ENCODE peak calls at places on chromosomes 12 and 14, in eight cellular contexts. One of them, this sample, is unnamed.

GRCh38 chr12:116360579-116361403 is 83.3 kb upstream of the MED13L start:
- DNase-seq in posterior cingulate gyrus: no peak
- DNase-seq in naive thymus-derived CD8-positive, alpha-beta T cell: no peak
- DNase-seq in BJ: no peak
- DNase-seq in ACHN: no peak
- DNase-seq in AG20443: no peak
- DNase-seq in NCI-H1105: no peak
- DNase-seq in brain microvascular endothelial cell: no peak
- DNase-seq in this sample: no peak

GRCh38 chr14:70803321-70804110 is 5.8 kb downstream of the MAP3K9 start:
- DNase-seq in posterior cingulate gyrus: no peak
- DNase-seq in naive thymus-derived CD8-positive, alpha-beta T cell: no peak
- DNase-seq in BJ: no peak
- DNase-seq in ACHN: no peak
- DNase-seq in AG20443: no peak
- DNase-seq in NCI-H1105: no peak
- DNase-seq in brain microvascular endothelial cell: no peak
- DNase-seq in this sample: no peak

GRCh38 chr12:119061208-119061796 is 80.0 kb downstream of the SRRM4 start:
- DNase-seq in posterior cingulate gyrus: no peak
- DNase-seq in naive thymus-derived CD8-positive, alpha-beta T cell: no peak
- DNase-seq in BJ: no peak
- DNase-seq in ACHN: peak
- DNase-seq in AG20443: peak
- DNase-seq in NCI-H1105: no peak
- DNase-seq in brain microvascular endothelial cell: peak
- DNase-seq in this sample: peak

GRCh38 chr12:132071001-132071810 is 72.9 kb downstream of the DDX51 start:
- DNase-seq in posterior cingulate gyrus: no peak
- DNase-seq in naive thymus-derived CD8-positive, alpha-beta T cell: no peak
- DNase-seq in BJ: no peak
- DNase-seq in ACHN: no peak
- DNase-seq in AG20443: no peak
- DNase-seq in NCI-H1105: no peak
- DNase-seq in brain microvascular endothelial cell: no peak
- DNase-seq in this sample: no peak

GRCh38 chr14:55556929-55557623 is 22.9 kb upstream of the KTN1 start:
- DNase-seq in posterior cingulate gyrus: peak
- DNase-seq in naive thymus-derived CD8-positive, alpha-beta T cell: no peak
- DNase-seq in BJ: peak
- DNase-seq in ACHN: peak
- DNase-seq in AG20443: peak
- DNase-seq in NCI-H1105: peak
- DNase-seq in brain microvascular endothelial cell: peak
- DNase-seq in this sample: peak

GRCh38 chr12:15535287-15535895 is 213.1 kb downstream of the PTPRO start:
- DNase-seq in posterior cingulate gyrus: no peak
- DNase-seq in naive thymus-derived CD8-positive, alpha-beta T cell: no peak
- DNase-seq in BJ: no peak
- DNase-seq in ACHN: no peak
- DNase-seq in AG20443: no peak
- DNase-seq in NCI-H1105: no peak
- DNase-seq in brain microvascular endothelial cell: no peak
- DNase-seq in this sample: no peak

GRCh38 chr12:105705765-105706164 is 375.3 kb downstream of the C12orf75 start:
- DNase-seq in posterior cingulate gyrus: no peak
- DNase-seq in naive thymus-derived CD8-positive, alpha-beta T cell: no peak
- DNase-seq in BJ: peak
- DNase-seq in ACHN: peak
- DNase-seq in AG20443: peak
- DNase-seq in NCI-H1105: peak
- DNase-seq in brain microvascular endothelial cell: peak
- DNase-seq in this sample: peak

GRCh38 chr14:36241183-36241582 is 64.7 kb upstream of the PTCSC3 start:
- DNase-seq in posterior cingulate gyrus: no peak
- DNase-seq in naive thymus-derived CD8-positive, alpha-beta T cell: no peak
- DNase-seq in BJ: no peak
- DNase-seq in ACHN: no peak
- DNase-seq in AG20443: no peak
- DNase-seq in NCI-H1105: peak
- DNase-seq in brain microvascular endothelial cell: no peak
- DNase-seq in this sample: no peak

GRCh38 chr14:54589076-54589475 is 22.1 kb downstream of the SAMD4A start:
- DNase-seq in posterior cingulate gyrus: no peak
- DNase-seq in naive thymus-derived CD8-positive, alpha-beta T cell: no peak
- DNase-seq in BJ: no peak
- DNase-seq in ACHN: peak
- DNase-seq in AG20443: peak
- DNase-seq in NCI-H1105: no peak
- DNase-seq in brain microvascular endothelial cell: no peak
- DNase-seq in this sample: peak

GRCh38 chr12:68611094-68611818 is 557 bp downstream of the RAP1B start:
- DNase-seq in posterior cingulate gyrus: peak
- DNase-seq in naive thymus-derived CD8-positive, alpha-beta T cell: peak
- DNase-seq in BJ: no peak
- DNase-seq in ACHN: peak
- DNase-seq in AG20443: peak
- DNase-seq in NCI-H1105: peak
- DNase-seq in brain microvascular endothelial cell: no peak
- DNase-seq in this sample: peak

GRCh38 chr12:118925407-118926202 is 55.7 kb upstream of the SRRM4 start:
- DNase-seq in posterior cingulate gyrus: no peak
- DNase-seq in naive thymus-derived CD8-positive, alpha-beta T cell: no peak
- DNase-seq in BJ: no peak
- DNase-seq in ACHN: no peak
- DNase-seq in AG20443: no peak
- DNase-seq in NCI-H1105: no peak
- DNase-seq in brain microvascular endothelial cell: no peak
- DNase-seq in this sample: no peak

GRCh38 chr12:49367381-49368239 is at the start of gene SPATS2:
- DNase-seq in posterior cingulate gyrus: no peak
- DNase-seq in naive thymus-derived CD8-positive, alpha-beta T cell: peak
- DNase-seq in BJ: no peak
- DNase-seq in ACHN: peak
- DNase-seq in AG20443: peak
- DNase-seq in NCI-H1105: no peak
- DNase-seq in brain microvascular endothelial cell: peak
- DNase-seq in this sample: no peak

GRCh38 chr12:111451649-111452129 is 46.0 kb downstream of the SH2B3 start:
- DNase-seq in posterior cingulate gyrus: no peak
- DNase-seq in naive thymus-derived CD8-positive, alpha-beta T cell: no peak
- DNase-seq in BJ: no peak
- DNase-seq in ACHN: peak
- DNase-seq in AG20443: peak
- DNase-seq in NCI-H1105: peak
- DNase-seq in brain microvascular endothelial cell: no peak
- DNase-seq in this sample: peak